ENCODE peak calls at places on chromosomes 5 and 9, in five cellular contexts. D is effector CD4-positive, alpha-beta T cell; A is ovary; J is HT1080; Q is LHCN-M2. V is an unnamed sample.

GRCh38 chr9:6557883-6558282 is 87.6 kb downstream of the GLDC start:
- DNase-seq in D (no peak), A (no peak), J (no peak), Q (no peak), V (no peak)

GRCh38 chr9:134318941-134319305 is 7.3 kb upstream of the RXRA start:
- DNase-seq in D (no peak), A (peak; percentile 36), J (no peak), Q (no peak), V (no peak)

GRCh38 chr5:81751836-81752643 is 1.1 kb upstream of the SSBP2 start:
- DNase-seq in D (no peak), A (no peak), J (no peak), Q (peak; percentile 48), V (no peak)

GRCh38 chr5:111099058-111099778 is 7.1 kb downstream of the WDR36 start:
- DNase-seq in D (no peak), A (no peak), J (no peak), Q (no peak), V (no peak)

GRCh38 chr5:55636711-55637110 is 75.4 kb downstream of the SLC38A9 start:
- DNase-seq in D (no peak), A (peak; percentile 44), J (peak; percentile 6), Q (peak; percentile 77), V (no peak)

GRCh38 chr5:9363026-9363793 is 182.7 kb downstream of the SEMA5A start:
- DNase-seq in D (no peak), A (no peak), J (no peak), Q (no peak), V (no peak)

GRCh38 chr9:38372685-38373619 is 19.6 kb upstream of the ALDH1B1 start:
- DNase-seq in D (no peak), A (no peak), J (no peak), Q (no peak), V (no peak)

GRCh38 chr9:132647355-132647754 is 22.4 kb downstream of the DDX31 start:
- DNase-seq in D (no peak), A (no peak), J (peak; percentile 97), Q (peak; percentile 100), V (peak; percentile 81)

GRCh38 chr9:137462396-137463193 is 3.5 kb upstream of the NSMF start:
- DNase-seq in D (no peak), A (peak; percentile 32), J (no peak), Q (no peak), V (no peak)

GRCh38 chr9:78029601-78030552 is 1.7 kb downstream of the GNAQ start:
- DNase-seq in D (no peak), A (no peak), J (peak; percentile 24), Q (peak; percentile 21), V (no peak)

GRCh38 chr9:32551491-32552049 is 557 bp upstream of the SMIM27 start:
- DNase-seq in D (peak; percentile 27), A (peak; percentile 58), J (no peak), Q (no peak), V (no peak)

GRCh38 chr9:12415361-12415760 is 277.8 kb upstream of the TYRP1 start:
- DNase-seq in D (no peak), A (no peak), J (no peak), Q (no peak), V (no peak)

GRCh38 chr5:93891491-93892480 is 150.4 kb upstream of the POU5F2 start:
- DNase-seq in D (no peak), A (no peak), J (no peak), Q (no peak), V (no peak)

GRCh38 chr5:77957-78804 is 13.8 kb upstream of the PLEKHG4B start:
- DNase-seq in D (no peak), A (no peak), J (peak; percentile 72), Q (peak; percentile 55), V (no peak)

GRCh38 chr5:114419941-114420340 is 58.1 kb downstream of the KCNN2 start:
- DNase-seq in D (no peak), A (no peak), J (peak; percentile 41), Q (no peak), V (no peak)

GRCh38 chr9:108755979-108756378 is 99.8 kb downstream of the ACTL7B start:
- DNase-seq in D (no peak), A (no peak), J (no peak), Q (no peak), V (no peak)

GRCh38 chr9:117744856-117745389 is 40.7 kb downstream of the TLR4 start:
- DNase-seq in D (no peak), A (no peak), J (no peak), Q (no peak), V (no peak)

GRCh38 chr9:107480386-107480789 is 9.2 kb downstream of the KLF4 start:
- DNase-seq in D (no peak), A (peak; percentile 52), J (peak; percentile 69), Q (peak; percentile 66), V (no peak)

GRCh38 chr9:129473523-129474244 is 147.2 kb downstream of the C9orf50 start:
- DNase-seq in D (no peak), A (peak; percentile 80), J (no peak), Q (no peak), V (no peak)

GRCh38 chr9:8114826-8115225 is 315.2 kb upstream of the DMAC1 start:
- DNase-seq in D (no peak), A (no peak), J (no peak), Q (no peak), V (no peak)

GRCh38 chr9:92438900-92439526 is 14.7 kb upstream of the OMD start:
- DNase-seq in D (no peak), A (no peak), J (no peak), Q (peak; percentile 27), V (no peak)

GRCh38 chr5:128384068-128384467 is 154.0 kb downstream of the FBN2 start:
- DNase-seq in D (no peak), A (no peak), J (no peak), Q (no peak), V (no peak)

GRCh38 chr5:122163151-122164069 is 34.1 kb downstream of the ZNF474 start:
- DNase-seq in D (no peak), A (no peak), J (peak; percentile 85), Q (peak; percentile 92), V (no peak)

GRCh38 chr5:159417170-159417569 is 86.9 kb upstream of the IL12B start:
- DNase-seq in D (no peak), A (no peak), J (no peak), Q (no peak), V (no peak)

GRCh38 chr5:67149933-67150523 is 46.6 kb downstream of the CD180 start:
- DNase-seq in D (no peak), A (no peak), J (no peak), Q (peak; percentile 10), V (no peak)

GRCh38 chr9:137586854-137587253 is 3.5 kb downstream of the ZMYND19 start:
- DNase-seq in D (no peak), A (no peak), J (no peak), Q (no peak), V (no peak)

GRCh38 chr9:91900057-91900816 is 49.8 kb downstream of the ROR2 start:
- DNase-seq in D (no peak), A (no peak), J (no peak), Q (no peak), V (no peak)

GRCh38 chr9:23380821-23381220 is 445.2 kb downstream of the ELAVL2 start:
- DNase-seq in D (no peak), A (no peak), J (no peak), Q (no peak), V (no peak)

GRCh38 chr5:77316871-77317661 is 106.6 kb downstream of the PDE8B start:
- DNase-seq in D (no peak), A (no peak), J (peak; percentile 46), Q (peak; percentile 4), V (no peak)

GRCh38 chr5:66744040-66744439 is 147.8 kb downstream of the MAST4 start:
- DNase-seq in D (no peak), A (peak; percentile 44), J (no peak), Q (peak; percentile 10), V (peak; percentile 11)

GRCh38 chr5:135436856-135437795 is 10.0 kb downstream of the DCANP1 start:
- DNase-seq in D (no peak), A (no peak), J (no peak), Q (no peak), V (no peak)

GRCh38 chr5:180830253-180831138 is 27.9 kb upstream of the MGAT1 start:
- DNase-seq in D (peak; percentile 59), A (peak; percentile 76), J (no peak), Q (peak; percentile 54), V (no peak)

GRCh38 chr9:99903393-99903792 is 3.1 kb upstream of the STX17 start:
- DNase-seq in D (no peak), A (no peak), J (no peak), Q (no peak), V (no peak)

GRCh38 chr9:124208571-124208970 is 49.2 kb upstream of the NEK6 start:
- DNase-seq in D (no peak), A (no peak), J (no peak), Q (no peak), V (no peak)

GRCh38 chr9:116844621-116845020 is 157.5 kb downstream of the TRIM32 start:
- DNase-seq in D (no peak), A (no peak), J (no peak), Q (no peak), V (no peak)

V was measured in HS-27A.